ENCODE peak calls at places on chromosomes 5 and 9, in ten cellular contexts. F is H4; I is effector CD4-positive, alpha-beta T cell; Q is mesenteric fat pad; R is fibroblast of pulmonary artery; Y is left kidney; W is adrenal gland; K is endothelial cell; H is kidney glomerular epithelial cell; U is right lobe of liver. Z is an unnamed sample.

GRCh38 chr9:132505961-132506691 is 76.3 kb upstream of the BARHL1 start:
- DNase-seq in Q (no peak), F (no peak), Y (no peak), W (no peak), R (no peak), I (no peak), H (no peak), U (no peak), K (no peak), Z (no peak)

GRCh38 chr9:100355561-100355960 is 2.8 kb upstream of the TEX10 start:
- DNase-seq in H (no peak), W (no peak), U (no peak), Y (no peak), K (no peak), I (no peak), F (no peak), R (no peak), Q (no peak), Z (no peak)

GRCh38 chr9:81565144-81565543 is 124.2 kb downstream of the TLE1 start:
- DNase-seq in H (no peak), Y (no peak), U (no peak), W (no peak), Q (no peak), R (no peak), F (no peak), I (no peak), K (no peak), Z (no peak)

GRCh38 chr5:172002310-172002709 is 4.1 kb downstream of the FBXW11 start:
- DNase-seq in H (peak; percentile 17), Y (peak; percentile 63), R (peak; percentile 34), I (no peak), K (no peak), Q (no peak), W (no peak), U (no peak), F (no peak), Z (no peak)

GRCh38 chr9:84851935-84852585 is 182.5 kb downstream of the NTRK2 start:
- DNase-seq in H (peak; percentile 93), R (peak; percentile 94), F (peak; percentile 91), Y (no peak), W (peak; percentile 47), U (no peak), K (no peak), I (no peak), Q (no peak), Z (no peak)

GRCh38 chr9:104779946-104780539 is 16.1 kb downstream of the NIPSNAP3B start:
- DNase-seq in F (no peak), R (no peak), U (no peak), K (no peak), Y (no peak), W (no peak), H (no peak), Q (no peak), I (no peak), Z (no peak)

GRCh38 chr5:123605822-123606221 is 93.8 kb downstream of the CSNK1G3 start:
- DNase-seq in H (no peak), R (no peak), W (no peak), U (no peak), Q (no peak), K (no peak), I (no peak), Y (no peak), F (no peak), Z (no peak)

GRCh38 chr5:146647656-146648199 is 131.7 kb upstream of the GPR151 start:
- DNase-seq in H (no peak), R (no peak), F (no peak), K (no peak), I (no peak), Y (peak; percentile 14), Q (no peak), U (no peak), W (no peak), Z (no peak)

GRCh38 chr9:124754289-124754688 is 16.8 kb downstream of the NR6A1 start:
- DNase-seq in W (no peak), K (no peak), I (no peak), Q (no peak), U (no peak), R (peak; percentile 46), Y (peak; percentile 37), H (no peak), F (no peak), Z (no peak)

GRCh38 chr9:96109718-96110351 is 192.1 kb downstream of the HSD17B3 start:
- DNase-seq in R (peak; percentile 21), K (no peak), I (no peak), Q (no peak), F (peak; percentile 32), U (no peak), W (no peak), Y (no peak), H (peak; percentile 7), Z (no peak)

GRCh38 chr9:114291064-114291474 is 31.8 kb upstream of the ORM1 start:
- DNase-seq in R (peak; percentile 71), K (peak; percentile 81), F (peak; percentile 39), Y (peak; percentile 80), U (peak; percentile 76), Q (peak; percentile 93), W (peak; percentile 60), I (peak; percentile 54), H (peak; percentile 35), Z (peak; percentile 76)

GRCh38 chr5:71011194-71011792 is 13.8 kb downstream of the NAIP start:
- DNase-seq in U (no peak), H (no peak), Q (no peak), K (no peak), F (peak; percentile 0), I (no peak), R (no peak), Y (peak; percentile 5), W (no peak), Z (no peak)

GRCh38 chr5:126988021-126988569 is 42.3 kb downstream of the MARCHF3 start:
- DNase-seq in U (no peak), F (no peak), R (no peak), K (no peak), I (no peak), Y (no peak), Q (no peak), H (no peak), W (no peak), Z (peak; percentile 44)

GRCh38 chr9:76044420-76044819 is 153.9 kb downstream of the PCSK5 start:
- DNase-seq in I (no peak), U (no peak), K (no peak), W (no peak), R (peak; percentile 4), H (no peak), F (no peak), Q (no peak), Y (no peak), Z (no peak)

Z was measured in memory B cell.